ENCODE peak calls at places on chromosomes 11 and 22, in five cellular contexts. R is hypothalamus, K is transverse colon, A is K562, G is NCI-H1417. I is an unnamed sample.

GRCh38 chr22:35024364-35024692 is 41.6 kb upstream of the ISX start:
- DNase-seq in R (no peak), K (no peak), A (no peak), G (no peak), I (no peak)

GRCh38 chr11:128664286-128664685 is 29.6 kb upstream of the FLI1 start:
- DNase-seq in R (no peak), K (no peak), A (no peak), G (no peak), I (no peak)

GRCh38 chr11:69496202-69496557 is 14.7 kb downstream of the LINC01488 start:
- DNase-seq in R (no peak), K (no peak), A (no peak), G (no peak), I (no peak)

GRCh38 chr22:33579448-33580093 is 340.7 kb downstream of the LARGE1 start:
- DNase-seq in R (no peak), K (peak; percentile 69), A (peak; percentile 35), G (peak; percentile 56), I (peak; percentile 57)

GRCh38 chr11:27596802-27597201 is 90.2 kb upstream of the LIN7C start:
- DNase-seq in R (no peak), K (no peak), A (no peak), G (no peak), I (no peak)

GRCh38 chr11:14422052-14422813 is 63.2 kb upstream of the RRAS2 start:
- DNase-seq in R (peak; percentile 12), K (peak; percentile 66), A (peak; percentile 59), G (peak; percentile 81), I (peak; percentile 100)

GRCh38 chr11:65424200-65425104 is 1.9 kb downstream of the NEAT1 start:
- DNase-seq in R (no peak), K (peak; percentile 69), A (peak; percentile 39), G (peak; percentile 75), I (peak; percentile 82)

GRCh38 chr11:4074266-4074665 is 20.3 kb upstream of the RRM1 start:
- DNase-seq in R (no peak), K (no peak), A (no peak), G (no peak), I (no peak)

GRCh38 chr11:111335596-111335995 is 37.2 kb downstream of the POU2AF3 start:
- DNase-seq in R (no peak), K (no peak), A (no peak), G (no peak), I (no peak)

GRCh38 chr22:22349455-22349836 is 104.9 kb downstream of the VPREB1 start:
- DNase-seq in R (no peak), K (no peak), A (no peak), G (no peak), I (no peak)

GRCh38 chr22:32245042-32245441 is 10.1 kb downstream of the SLC5A4 start:
- DNase-seq in R (no peak), K (no peak), A (no peak), G (peak; percentile 1), I (no peak)

GRCh38 chr11:2582958-2583604 is 116.7 kb downstream of the KCNQ1OT1 start:
- DNase-seq in R (no peak), K (peak; percentile 6), A (no peak), G (no peak), I (no peak)

GRCh38 chr11:126391970-126392637 is 36.6 kb downstream of the ST3GAL4 start:
- DNase-seq in R (no peak), K (no peak), A (peak; percentile 26), G (no peak), I (no peak)

GRCh38 chr11:19714387-19715363 is 2.0 kb downstream of the NAV2 start:
- DNase-seq in R (no peak), K (no peak), A (no peak), G (no peak), I (peak; percentile 94)

GRCh38 chr22:36286096-36286957 is 33.4 kb downstream of the APOL1 start:
- DNase-seq in R (no peak), K (peak; percentile 75), A (peak; percentile 77), G (peak; percentile 55), I (peak; percentile 80)

GRCh38 chr11:67071420-67072284 is 15.0 kb downstream of the RHOD start:
- DNase-seq in R (no peak), K (peak; percentile 85), A (peak; percentile 88), G (peak; percentile 28), I (peak; percentile 65)

GRCh38 chr11:126352934-126353801 is 2.3 kb upstream of the ST3GAL4 start:
- DNase-seq in R (no peak), K (no peak), A (peak; percentile 57), G (peak; percentile 23), I (peak; percentile 64)